ENCODE peak calls at places on chromosomes 12 and 14, in five cellular contexts. S is activated CD4-positive, alpha-beta T cell treated with anti-CD3 and anti-CD28 coated beads for 1 hour; P is GF-D8; U is RCC 7860; H is non-pigmented ciliary epithelial cell. E is an unnamed sample.

GRCh38 chr12:44584625-44585024 is 291.5 kb downstream of the NELL2 start:
- DNase-seq in U (no peak), H (no peak), S (no peak), P (no peak), E (no peak)

GRCh38 chr14:40850191-40850590 is 756.5 kb upstream of the LRFN5 start:
- DNase-seq in P (no peak), U (no peak), H (no peak), S (no peak), E (no peak)

GRCh38 chr12:64806593-64806992 is 17.9 kb upstream of the TBC1D30 start:
- DNase-seq in P (no peak), H (peak), S (no peak), U (no peak), E (no peak)

GRCh38 chr14:24674204-24674970 is 40.4 kb upstream of the GZMB start:
- DNase-seq in S (no peak), H (no peak), P (peak), U (no peak), E (no peak)

GRCh38 chr12:75488553-75488952 is 8.0 kb downstream of the GLIPR1 start:
- DNase-seq in U (peak), P (no peak), S (no peak), H (no peak), E (peak)

GRCh38 chr12:51548241-51548640 is 42.8 kb upstream of the SCN8A start:
- DNase-seq in S (no peak), P (no peak), H (no peak), U (no peak), E (no peak)

GRCh38 chr12:49403887-49404517 is 36.7 kb downstream of the SPATS2 start:
- DNase-seq in S (no peak), P (peak), U (no peak), H (no peak), E (no peak)

GRCh38 chr14:73238262-73238852 is 1.1 kb downstream of the PAPLN start:
- DNase-seq in P (no peak), U (peak), H (peak), S (no peak), E (peak)

GRCh38 chr12:45339035-45339434 is 123.1 kb downstream of the ANO6 start:
- DNase-seq in H (no peak), U (no peak), P (no peak), S (no peak), E (no peak)

GRCh38 chr12:124761876-124762275 is 101.8 kb downstream of the SCARB1 start:
- DNase-seq in S (no peak), U (peak), P (no peak), H (no peak), E (no peak)

GRCh38 chr12:95230313-95230712 is 12.7 kb downstream of the VEZT start:
- DNase-seq in U (no peak), P (no peak), S (no peak), H (no peak), E (no peak)

GRCh38 chr14:49971156-49972141 is 78.6 kb downstream of the ARF6 start:
- DNase-seq in U (no peak), H (no peak), P (peak), S (peak), E (no peak)

GRCh38 chr12:131245564-131246355 is 292.1 kb downstream of the ADGRD1 start:
- DNase-seq in S (no peak), U (no peak), H (no peak), P (no peak), E (no peak)

GRCh38 chr14:71328183-71328582 is 420.9 kb downstream of the PCNX1 start:
- DNase-seq in H (no peak), S (no peak), U (no peak), P (no peak), E (no peak)

GRCh38 chr14:55129428-55130193 is 559 bp downstream of the LGALS3 start:
- DNase-seq in H (no peak), S (peak), U (peak), P (no peak), E (peak)

GRCh38 chr12:82527165-82527780 is 159.4 kb upstream of the TMTC2 start:
- DNase-seq in H (peak), U (peak), S (no peak), P (no peak), E (peak)

GRCh38 chr12:117097159-117097558 is 2.1 kb downstream of the TESC start:
- DNase-seq in P (no peak), H (no peak), S (no peak), U (no peak), E (no peak)

E was measured in Caki2.